ENCODE peak calls at places on chromosome 1, in four cellular contexts. O is CD4-positive, CD25-positive, alpha-beta regulatory T cell; T is GM13977; U is activated CD4-positive, alpha-beta T cell treated with anti-CD3 and anti-CD28 coated beads for 36 hours. C is an unnamed sample.

GRCh38 chr1:186236921-186237320 is 138.1 kb downstream of the TPR start:
- DNase-seq in O (no peak), T (no peak), U (no peak), C (no peak)

GRCh38 chr1:234781241-234782056 is 171.5 kb upstream of the IRF2BP2 start:
- DNase-seq in O (no peak), T (no peak), U (peak), C (no peak)

GRCh38 chr1:165134431-165134830 is 222.1 kb downstream of the LMX1A start:
- DNase-seq in O (no peak), T (no peak), U (no peak), C (no peak)

GRCh38 chr1:163609858-163610257 is 288.1 kb downstream of the NUF2 start:
- DNase-seq in O (no peak), T (no peak), U (no peak), C (no peak)

GRCh38 chr1:27598902-27599528 is 4.9 kb downstream of the AHDC1 start:
- DNase-seq in O (no peak), T (no peak), U (peak), C (no peak)

GRCh38 chr1:154443274-154444013 is 38.3 kb downstream of the IL6R start:
- DNase-seq in O (no peak), T (no peak), U (no peak), C (no peak)

GRCh38 chr1:107883562-107883961 is 81.4 kb downstream of the VAV3 start:
- DNase-seq in O (no peak), T (no peak), U (no peak), C (no peak)

GRCh38 chr1:10897321-10897980 is 101.0 kb upstream of the CASZ1 start:
- DNase-seq in O (no peak), T (no peak), U (no peak), C (no peak)

GRCh38 chr1:4760088-4760487 is 105.7 kb downstream of the AJAP1 start:
- DNase-seq in O (no peak), T (no peak), U (no peak), C (no peak)

GRCh38 chr1:6365047-6365446 is 28.5 kb downstream of the ACOT7 start:
- DNase-seq in O (peak), T (no peak), U (peak), C (no peak)

GRCh38 chr1:212549503-212550017 is 59.0 kb upstream of the ATF3 start:
- DNase-seq in O (no peak), T (no peak), U (no peak), C (no peak)

GRCh38 chr1:39165049-39165448 is 39.4 kb upstream of the MACF1 start:
- DNase-seq in O (no peak), T (no peak), U (no peak), C (no peak)

GRCh38 chr1:46084553-46085448 is 47.6 kb downstream of the PIK3R3 start:
- DNase-seq in O (no peak), T (no peak), U (no peak), C (no peak)

GRCh38 chr1:76381450-76382108 is 307.0 kb downstream of the ST6GALNAC3 start:
- DNase-seq in O (no peak), T (no peak), U (no peak), C (no peak)

GRCh38 chr1:202106340-202107284 is 16.1 kb upstream of the GPR37L1 start:
- DNase-seq in O (no peak), T (no peak), U (no peak), C (no peak)

GRCh38 chr1:202994756-202995155 is 12.4 kb upstream of the TMEM183A start:
- DNase-seq in O (no peak), T (no peak), U (no peak), C (no peak)

GRCh38 chr1:159076438-159076752 is 171 bp downstream of the AIM2 start:
- DNase-seq in O (no peak), T (no peak), U (no peak), C (no peak)

GRCh38 chr1:54581621-54582035 is 33.6 kb downstream of the ACOT11 start:
- DNase-seq in O (no peak), T (no peak), U (no peak), C (no peak)

GRCh38 chr1:48007044-48007443 is 9.9 kb upstream of the TRABD2B start:
- DNase-seq in O (no peak), T (no peak), U (no peak), C (no peak)

GRCh38 chr1:9476790-9477463 is 62.3 kb upstream of the SLC25A33 start:
- DNase-seq in O (no peak), T (no peak), U (peak), C (no peak)

GRCh38 chr1:238772321-238772720 is 614.0 kb upstream of the CHRM3 start:
- DNase-seq in O (no peak), T (no peak), U (no peak), C (no peak)

GRCh38 chr1:91683598-91683951 is 182.9 kb downstream of the CDC7 start:
- DNase-seq in O (no peak), T (no peak), U (no peak), C (no peak)

GRCh38 chr1:67476906-67477305 is 46.7 kb upstream of the SERBP1 start:
- DNase-seq in O (no peak), T (no peak), U (no peak), C (no peak)

GRCh38 chr1:9399510-9400424 is 107.1 kb downstream of the SPSB1 start:
- DNase-seq in O (no peak), T (no peak), U (no peak), C (no peak)

GRCh38 chr1:6111991-6112689 is 66.5 kb downstream of the KCNAB2 start:
- DNase-seq in O (no peak), T (no peak), U (no peak), C (no peak)

GRCh38 chr1:90133133-90133532 is 138.2 kb downstream of the ZNF326 start:
- DNase-seq in O (no peak), T (peak), U (peak), C (peak)

GRCh38 chr1:165328136-165328535 is 28.4 kb downstream of the LMX1A start:
- DNase-seq in O (no peak), T (no peak), U (no peak), C (no peak)

GRCh38 chr1:11483581-11484320 is 4.8 kb downstream of the DISP3 start:
- DNase-seq in O (no peak), T (no peak), U (no peak), C (no peak)

GRCh38 chr1:241821363-241821762 is 26.6 kb upstream of the EXO1 start:
- DNase-seq in O (no peak), T (no peak), U (no peak), C (no peak)

GRCh38 chr1:8821084-8821483 is 3.6 kb upstream of the RERE start:
- DNase-seq in O (no peak), T (no peak), U (no peak), C (no peak)

GRCh38 chr1:202023033-202023433 is 12.6 kb downstream of the ELF3 start:
- DNase-seq in O (no peak), T (no peak), U (no peak), C (no peak)

GRCh38 chr1:172135076-172135672 is 285.3 kb upstream of the C1orf105 start:
- DNase-seq in O (peak), T (no peak), U (peak), C (peak)

GRCh38 chr1:71087713-71088112 is 6.9 kb upstream of the ZRANB2 start:
- DNase-seq in O (no peak), T (no peak), U (no peak), C (no peak)

GRCh38 chr1:222331340-222331739 is 216.6 kb downstream of the HHIPL2 start:
- DNase-seq in O (no peak), T (no peak), U (no peak), C (no peak)

C was measured in GM20000.